ENCODE peak calls at places on chromosome 15, in five cellular contexts. Q is stimulated activated CD8-positive, alpha-beta memory T cell treated with anti-CD3 and anti-CD28 coated beads, Interleukin-12 subunit alpha, Interleukin-12 subunit beta, amount 100 ng/mL, for 1 hour; I is WTC11; G is NCI-H524 treated with DMSO at 0.1 percent for 48 hours; C is activated CD8-positive, alpha-beta memory T cell treated with anti-CD3 and anti-CD28 coated beads, Interleukin-2, amount 50 U/mL, for 48 hours. T is an unnamed sample.

GRCh38 chr15:53576841-53577240 is 182.6 kb downstream of the WDR72 start:
- DNase-seq in Q (no peak), I (no peak), G (no peak), C (no peak), T (no peak)

GRCh38 chr15:99998661-99999101 is 265.4 kb upstream of the LYSMD4 start:
- DNase-seq in Q (no peak), I (no peak), G (no peak), C (no peak), T (no peak)

GRCh38 chr15:35540031-35540430 is 5.9 kb downstream of the DPH6 start:
- DNase-seq in Q (no peak), I (no peak), G (no peak), C (no peak), T (no peak)

GRCh38 chr15:62085740-62086139 is 19.0 kb downstream of the C2CD4A start:
- DNase-seq in Q (no peak), I (no peak), G (no peak), C (no peak), T (no peak)

GRCh38 chr15:99454107-99454809 is 111.5 kb upstream of the MEF2A start:
- DNase-seq in Q (no peak), I (no peak), G (no peak), C (peak; percentile 38), T (no peak)

GRCh38 chr15:31069360-31070000 is 32.0 kb downstream of the TRPM1 start:
- DNase-seq in Q (no peak), I (no peak), G (no peak), C (no peak), T (no peak)

GRCh38 chr15:27086800-27087199 is 115.8 kb downstream of the GABRG3 start:
- DNase-seq in Q (no peak), I (no peak), G (no peak), C (no peak), T (no peak)

GRCh38 chr15:83810110-83810509 is 156.2 kb downstream of the ADAMTSL3 start:
- DNase-seq in Q (no peak), I (no peak), G (no peak), C (no peak), T (no peak)

GRCh38 chr15:92806763-92807162 is 93.4 kb upstream of the CHD2 start:
- DNase-seq in Q (no peak), I (no peak), G (no peak), C (no peak), T (no peak)

GRCh38 chr15:70486451-70487379 is 276.6 kb downstream of the UACA start:
- DNase-seq in Q (peak; percentile 39), I (no peak), G (no peak), C (peak; percentile 89), T (peak; percentile 95)

GRCh38 chr15:85722374-85722773 is 72.4 kb downstream of the KLHL25 start:
- DNase-seq in Q (no peak), I (no peak), G (no peak), C (no peak), T (no peak)

GRCh38 chr15:59140422-59141226 is 35.7 kb downstream of the CCNB2 start:
- DNase-seq in Q (no peak), I (no peak), G (no peak), C (no peak), T (no peak)

GRCh38 chr15:73226064-73226463 is 142.7 kb downstream of the HCN4 start:
- DNase-seq in Q (no peak), I (no peak), G (no peak), C (no peak), T (no peak)

GRCh38 chr15:26260517-26261133 is 397.5 kb upstream of the ATP10A start:
- DNase-seq in Q (no peak), I (peak; percentile 71), G (peak; percentile 6), C (peak; percentile 57), T (peak; percentile 23)

T was measured in activated CD8-positive, alpha-beta T cell treated with anti-CD3 and anti-CD28 coated beads for 36 hours.